ENCODE peak calls at places on chromosomes 11 and 22, in seven cellular contexts. E is hypothalamus; A is neural progenitor cell; B is cardiac fibroblast; N is astrocyte of the hippocampus; X is epithelial cell of esophagus; Q is activated CD4-positive, alpha-beta T cell treated with anti-CD3 and anti-CD28 coated beads for 36 hours. W is an unnamed sample.

GRCh38 chr11:13242564-13242963 is 35.0 kb upstream of the BMAL1 start:
- DNase-seq in E (no peak), A (no peak), B (no peak), N (no peak), X (no peak), Q (no peak), W (no peak)

GRCh38 chr11:70796601-70797000 is 398.3 kb downstream of the CTTN start:
- DNase-seq in E (no peak), A (peak), B (no peak), N (no peak), X (peak), Q (no peak), W (no peak)

GRCh38 chr22:46654927-46655595 is 34.9 kb downstream of the GRAMD4 start:
- DNase-seq in E (no peak), A (no peak), B (no peak), N (no peak), X (peak), Q (no peak), W (no peak)

GRCh38 chr22:22955866-22956535 is 68.4 kb downstream of the IGLL5 start:
- DNase-seq in E (no peak), A (peak), B (peak), N (peak), X (peak), Q (peak), W (no peak)

GRCh38 chr22:28029201-28029948 is 110.3 kb upstream of the PITPNB start:
- DNase-seq in E (no peak), A (no peak), B (peak), N (peak), X (no peak), Q (no peak), W (no peak)

GRCh38 chr11:116643521-116643920 is 129.3 kb downstream of the BUD13 start:
- DNase-seq in E (no peak), A (no peak), B (no peak), N (no peak), X (no peak), Q (no peak), W (no peak)

GRCh38 chr11:119617343-119617713 is 111.7 kb downstream of the NECTIN1 start:
- DNase-seq in E (no peak), A (no peak), B (no peak), N (peak), X (no peak), Q (no peak), W (no peak)

GRCh38 chr22:43131773-43132501 is 11.3 kb downstream of the MCAT start:
- DNase-seq in E (no peak), A (no peak), B (no peak), N (no peak), X (no peak), Q (no peak), W (no peak)

GRCh38 chr11:33934450-33934849 is 42.6 kb upstream of the LMO2 start:
- DNase-seq in E (no peak), A (no peak), B (no peak), N (no peak), X (no peak), Q (no peak), W (no peak)

GRCh38 chr11:67261942-67262681 is 4.2 kb upstream of the GRK2 start:
- DNase-seq in E (no peak), A (no peak), B (no peak), N (no peak), X (no peak), Q (peak), W (no peak)

GRCh38 chr22:44693145-44693544 is 8.9 kb upstream of the PRR5 start:
- DNase-seq in E (no peak), A (no peak), B (no peak), N (no peak), X (no peak), Q (no peak), W (no peak)

GRCh38 chr11:64090811-64091516 is 55.2 kb downstream of the FLRT1 start:
- DNase-seq in E (no peak), A (peak), B (peak), N (no peak), X (peak), Q (peak), W (no peak)

GRCh38 chr11:88179966-88180629 is 4.9 kb upstream of the RAB38 start:
- DNase-seq in E (no peak), A (no peak), B (peak), N (no peak), X (peak), Q (peak), W (no peak)

GRCh38 chr11:134476435-134477021 is 64.5 kb upstream of the B3GAT1 start:
- DNase-seq in E (no peak), A (peak), B (no peak), N (peak), X (peak), Q (peak), W (no peak)

GRCh38 chr11:67369801-67370284 is 3.6 kb downstream of the CLCF1 start:
- DNase-seq in E (no peak), A (no peak), B (peak), N (peak), X (no peak), Q (no peak), W (no peak)

GRCh38 chr22:39178206-39179111 is 26.0 kb upstream of the CBX7 start:
- DNase-seq in E (no peak), A (no peak), B (peak), N (no peak), X (no peak), Q (no peak), W (no peak)

GRCh38 chr11:41879186-41879738 is 419.8 kb upstream of the LRRC4C start:
- DNase-seq in E (no peak), A (no peak), B (no peak), N (peak), X (peak), Q (no peak), W (no peak)